ENCODE peak calls at places on chromosomes 3 and 15, in five cellular contexts. One of them, this sample, is unnamed.

GRCh38 chr3:152556731-152557254 is 278.1 kb upstream of the P2RY1 start:
- DNase-seq in breast epithelium: no peak
- DNase-seq in ovary: peak; percentile 37
- DNase-seq in dorsolateral prefrontal cortex: no peak
- DNase-seq in uterus: no peak
- DNase-seq in this sample: no peak

GRCh38 chr3:196397941-196398340 is 34.3 kb downstream of the UBXN7 start:
- DNase-seq in breast epithelium: no peak
- DNase-seq in ovary: no peak
- DNase-seq in dorsolateral prefrontal cortex: no peak
- DNase-seq in uterus: no peak
- DNase-seq in this sample: no peak

GRCh38 chr3:10185804-10186762 is 21.4 kb downstream of the IRAK2 start:
- DNase-seq in breast epithelium: no peak
- DNase-seq in ovary: no peak
- DNase-seq in dorsolateral prefrontal cortex: no peak
- DNase-seq in uterus: no peak
- DNase-seq in this sample: no peak

GRCh38 chr15:72136170-72137051 is 18.2 kb downstream of the SENP8 start:
- DNase-seq in breast epithelium: no peak
- DNase-seq in ovary: no peak
- DNase-seq in dorsolateral prefrontal cortex: no peak
- DNase-seq in uterus: no peak
- DNase-seq in this sample: no peak

GRCh38 chr3:133475245-133476010 is 75.6 kb downstream of the BFSP2 start:
- DNase-seq in breast epithelium: no peak
- DNase-seq in ovary: no peak
- DNase-seq in dorsolateral prefrontal cortex: no peak
- DNase-seq in uterus: no peak
- DNase-seq in this sample: no peak

GRCh38 chr3:188266581-188267274 is 112.8 kb downstream of the LPP start:
- DNase-seq in breast epithelium: peak; percentile 50
- DNase-seq in ovary: no peak
- DNase-seq in dorsolateral prefrontal cortex: no peak
- DNase-seq in uterus: peak; percentile 81
- DNase-seq in this sample: peak; percentile 62

GRCh38 chr15:23564798-23565394 is 578 bp upstream of the MKRN3 start:
- DNase-seq in breast epithelium: no peak
- DNase-seq in ovary: no peak
- DNase-seq in dorsolateral prefrontal cortex: no peak
- DNase-seq in uterus: no peak
- DNase-seq in this sample: no peak

GRCh38 chr3:58190291-58190690 is 20.5 kb downstream of the DNASE1L3 start:
- DNase-seq in breast epithelium: no peak
- DNase-seq in ovary: no peak
- DNase-seq in dorsolateral prefrontal cortex: peak; percentile 18
- DNase-seq in uterus: no peak
- DNase-seq in this sample: no peak

GRCh38 chr3:37604336-37604833 is 257.3 kb upstream of the CTDSPL start:
- DNase-seq in breast epithelium: no peak
- DNase-seq in ovary: no peak
- DNase-seq in dorsolateral prefrontal cortex: no peak
- DNase-seq in uterus: no peak
- DNase-seq in this sample: no peak

GRCh38 chr3:67382551-67382950 is 271.9 kb downstream of the SUCLG2 start:
- DNase-seq in breast epithelium: no peak
- DNase-seq in ovary: no peak
- DNase-seq in dorsolateral prefrontal cortex: no peak
- DNase-seq in uterus: no peak
- DNase-seq in this sample: no peak

GRCh38 chr15:77528968-77529319 is 103.8 kb downstream of the LINGO1 start:
- DNase-seq in breast epithelium: no peak
- DNase-seq in ovary: peak; percentile 71
- DNase-seq in dorsolateral prefrontal cortex: peak; percentile 15
- DNase-seq in uterus: no peak
- DNase-seq in this sample: peak; percentile 10

GRCh38 chr15:90836296-90836871 is 32.0 kb upstream of the FURIN start:
- DNase-seq in breast epithelium: no peak
- DNase-seq in ovary: no peak
- DNase-seq in dorsolateral prefrontal cortex: no peak
- DNase-seq in uterus: no peak
- DNase-seq in this sample: no peak

GRCh38 chr3:151477596-151478375 is 16.9 kb upstream of the IGSF10 start:
- DNase-seq in breast epithelium: no peak
- DNase-seq in ovary: no peak
- DNase-seq in dorsolateral prefrontal cortex: no peak
- DNase-seq in uterus: no peak
- DNase-seq in this sample: no peak

GRCh38 chr3:184783309-184783708 is 28.7 kb upstream of the VPS8 start:
- DNase-seq in breast epithelium: no peak
- DNase-seq in ovary: no peak
- DNase-seq in dorsolateral prefrontal cortex: no peak
- DNase-seq in uterus: no peak
- DNase-seq in this sample: no peak

GRCh38 chr3:181915556-181915955 is 203.8 kb downstream of the SOX2 start:
- DNase-seq in breast epithelium: no peak
- DNase-seq in ovary: no peak
- DNase-seq in dorsolateral prefrontal cortex: no peak
- DNase-seq in uterus: no peak
- DNase-seq in this sample: no peak

GRCh38 chr3:63047068-63047467 is 171.9 kb upstream of the CADPS start:
- DNase-seq in breast epithelium: no peak
- DNase-seq in ovary: no peak
- DNase-seq in dorsolateral prefrontal cortex: no peak
- DNase-seq in uterus: no peak
- DNase-seq in this sample: no peak

GRCh38 chr3:56923546-56924224 is 121.9 kb upstream of the ARHGEF3 start:
- DNase-seq in breast epithelium: peak; percentile 42
- DNase-seq in ovary: no peak
- DNase-seq in dorsolateral prefrontal cortex: no peak
- DNase-seq in uterus: peak; percentile 52
- DNase-seq in this sample: no peak

GRCh38 chr3:141769171-141769894 is 6.1 kb downstream of the GRK7 start:
- DNase-seq in breast epithelium: no peak
- DNase-seq in ovary: no peak
- DNase-seq in dorsolateral prefrontal cortex: no peak
- DNase-seq in uterus: no peak
- DNase-seq in this sample: no peak

GRCh38 chr3:194301730-194302129 is 49.4 kb downstream of the CPN2 start:
- DNase-seq in breast epithelium: no peak
- DNase-seq in ovary: no peak
- DNase-seq in dorsolateral prefrontal cortex: no peak
- DNase-seq in uterus: no peak
- DNase-seq in this sample: no peak

GRCh38 chr15:100383302-100384107 is 41.7 kb upstream of the ADAMTS17 start:
- DNase-seq in breast epithelium: no peak
- DNase-seq in ovary: peak; percentile 30
- DNase-seq in dorsolateral prefrontal cortex: no peak
- DNase-seq in uterus: no peak
- DNase-seq in this sample: no peak

GRCh38 chr15:51739056-51739455 is 1.6 kb upstream of the LYSMD2 start:
- DNase-seq in breast epithelium: no peak
- DNase-seq in ovary: no peak
- DNase-seq in dorsolateral prefrontal cortex: no peak
- DNase-seq in uterus: no peak
- DNase-seq in this sample: no peak

GRCh38 chr3:71005797-71006321 is 577.7 kb downstream of the FOXP1 start:
- DNase-seq in breast epithelium: no peak
- DNase-seq in ovary: no peak
- DNase-seq in dorsolateral prefrontal cortex: no peak
- DNase-seq in uterus: no peak
- DNase-seq in this sample: no peak

GRCh38 chr3:128500556-128500955 is 7.6 kb upstream of the GATA2 start:
- DNase-seq in breast epithelium: no peak
- DNase-seq in ovary: no peak
- DNase-seq in dorsolateral prefrontal cortex: no peak
- DNase-seq in uterus: no peak
- DNase-seq in this sample: no peak

GRCh38 chr3:116614795-116615362 is 94.7 kb upstream of the TUSC7 start:
- DNase-seq in breast epithelium: no peak
- DNase-seq in ovary: no peak
- DNase-seq in dorsolateral prefrontal cortex: no peak
- DNase-seq in uterus: no peak
- DNase-seq in this sample: no peak

GRCh38 chr3:71491141-71491752 is 92.3 kb downstream of the FOXP1 start:
- DNase-seq in breast epithelium: no peak
- DNase-seq in ovary: no peak
- DNase-seq in dorsolateral prefrontal cortex: no peak
- DNase-seq in uterus: no peak
- DNase-seq in this sample: no peak

GRCh38 chr3:15159501-15160136 is 46.4 kb upstream of the CAPN7 start:
- DNase-seq in breast epithelium: no peak
- DNase-seq in ovary: no peak
- DNase-seq in dorsolateral prefrontal cortex: no peak
- DNase-seq in uterus: no peak
- DNase-seq in this sample: no peak

GRCh38 chr3:147915057-147915456 is 505.9 kb downstream of the ZIC1 start:
- DNase-seq in breast epithelium: no peak
- DNase-seq in ovary: no peak
- DNase-seq in dorsolateral prefrontal cortex: no peak
- DNase-seq in uterus: no peak
- DNase-seq in this sample: no peak

GRCh38 chr3:132783152-132783551 is 60.9 kb upstream of the NPHP3 start:
- DNase-seq in breast epithelium: no peak
- DNase-seq in ovary: no peak
- DNase-seq in dorsolateral prefrontal cortex: no peak
- DNase-seq in uterus: no peak
- DNase-seq in this sample: no peak

GRCh38 chr3:12294885-12295580 is 6.2 kb downstream of the PPARG start:
- DNase-seq in breast epithelium: no peak
- DNase-seq in ovary: no peak
- DNase-seq in dorsolateral prefrontal cortex: no peak
- DNase-seq in uterus: no peak
- DNase-seq in this sample: no peak

GRCh38 chr3:198018416-198018815 is 58.4 kb downstream of the LMLN start:
- DNase-seq in breast epithelium: no peak
- DNase-seq in ovary: no peak
- DNase-seq in dorsolateral prefrontal cortex: no peak
- DNase-seq in uterus: no peak
- DNase-seq in this sample: no peak

GRCh38 chr15:57307527-57308193 is 68.6 kb upstream of the CGNL1 start:
- DNase-seq in breast epithelium: no peak
- DNase-seq in ovary: no peak
- DNase-seq in dorsolateral prefrontal cortex: no peak
- DNase-seq in uterus: no peak
- DNase-seq in this sample: no peak

GRCh38 chr15:24761704-24762302 is 86.2 kb downstream of the NPAP1 start:
- DNase-seq in breast epithelium: no peak
- DNase-seq in ovary: no peak
- DNase-seq in dorsolateral prefrontal cortex: no peak
- DNase-seq in uterus: no peak
- DNase-seq in this sample: no peak

GRCh38 chr15:24763891-24764290 is 88.3 kb downstream of the NPAP1 start:
- DNase-seq in breast epithelium: no peak
- DNase-seq in ovary: no peak
- DNase-seq in dorsolateral prefrontal cortex: no peak
- DNase-seq in uterus: no peak
- DNase-seq in this sample: no peak

GRCh38 chr15:24760066-24760465 is 84.5 kb downstream of the NPAP1 start:
- DNase-seq in breast epithelium: no peak
- DNase-seq in ovary: no peak
- DNase-seq in dorsolateral prefrontal cortex: no peak
- DNase-seq in uterus: no peak
- DNase-seq in this sample: no peak

GRCh38 chr15:24766511-24767133 is 91.0 kb downstream of the NPAP1 start:
- DNase-seq in breast epithelium: no peak
- DNase-seq in ovary: no peak
- DNase-seq in dorsolateral prefrontal cortex: no peak
- DNase-seq in uterus: no peak
- DNase-seq in this sample: no peak

GRCh38 chr15:24764375-24765171 is 89.0 kb downstream of the NPAP1 start:
- DNase-seq in breast epithelium: no peak
- DNase-seq in ovary: no peak
- DNase-seq in dorsolateral prefrontal cortex: no peak
- DNase-seq in uterus: no peak
- DNase-seq in this sample: no peak
- H3K4me3 ChIP-seq in breast epithelium: no peak overlapping the region
- H3K4me3 ChIP-seq in ovary: no peak overlapping the region
- H3K4me3 ChIP-seq in dorsolateral prefrontal cortex: no peak overlapping the region
- H3K4me3 ChIP-seq in uterus: no peak overlapping the region
- H3K4me3 ChIP-seq in this sample: no peak overlapping the region

DNA sequence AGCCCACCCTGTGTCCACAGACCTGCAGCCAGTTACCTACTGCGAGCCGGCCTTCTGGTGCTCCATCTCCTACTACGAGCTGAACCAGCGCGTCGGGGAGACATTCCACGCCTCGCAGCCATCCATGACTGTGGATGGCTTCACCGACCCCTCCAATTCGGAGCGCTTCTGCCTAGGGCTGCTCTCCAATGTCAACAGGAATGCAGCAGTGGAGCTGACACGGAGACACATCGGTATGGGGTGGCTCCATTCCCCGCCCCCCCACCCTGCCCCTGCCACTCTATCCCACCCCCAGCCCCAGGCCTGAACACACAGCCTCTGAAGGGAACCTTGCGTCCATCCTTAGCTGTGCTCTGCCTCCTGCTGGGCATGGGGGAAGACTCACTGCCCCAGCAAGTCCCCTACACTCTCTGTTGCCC is 73.2 kb downstream of the AAGAB start:
- DNase-seq in breast epithelium: peak; percentile 10
- DNase-seq in ovary: peak; percentile 24
- DNase-seq in dorsolateral prefrontal cortex: no peak
- DNase-seq in uterus: peak; percentile 12
- DNase-seq in this sample: no peak
- TF ChIP-seq CTCF in breast epithelium: no peak
- TF ChIP-seq CTCF in ovary: no peak
- TF ChIP-seq CTCF in dorsolateral prefrontal cortex: no peak
- TF ChIP-seq CTCF in uterus: no peak
- TF ChIP-seq CTCF in this sample: no peak

GRCh38 chr15:70439880-70440279 is 323.5 kb downstream of the UACA start:
- DNase-seq in breast epithelium: no peak
- DNase-seq in ovary: no peak
- DNase-seq in dorsolateral prefrontal cortex: no peak
- DNase-seq in uterus: no peak
- DNase-seq in this sample: no peak

GRCh38 chr15:70439304-70439877 is 324.0 kb downstream of the UACA start:
- DNase-seq in breast epithelium: no peak
- DNase-seq in ovary: no peak
- DNase-seq in dorsolateral prefrontal cortex: no peak
- DNase-seq in uterus: no peak
- DNase-seq in this sample: no peak

GRCh38 chr15:70442616-70443321 is 320.6 kb downstream of the UACA start:
- DNase-seq in breast epithelium: no peak
- DNase-seq in ovary: no peak
- DNase-seq in dorsolateral prefrontal cortex: no peak
- DNase-seq in uterus: no peak
- DNase-seq in this sample: no peak

GRCh38 chr15:70440416-70441138 is 322.8 kb downstream of the UACA start:
- DNase-seq in breast epithelium: no peak
- DNase-seq in ovary: no peak
- DNase-seq in dorsolateral prefrontal cortex: no peak
- DNase-seq in uterus: no peak
- DNase-seq in this sample: no peak

GRCh38 chr15:70442211-70442610 is 321.1 kb downstream of the UACA start:
- DNase-seq in breast epithelium: no peak
- DNase-seq in ovary: no peak
- DNase-seq in dorsolateral prefrontal cortex: no peak
- DNase-seq in uterus: no peak
- DNase-seq in this sample: no peak
- H3K27me3 ChIP-seq in breast epithelium: no peaks in the 10 kb centered on the region
- H3K27me3 ChIP-seq in ovary: no peaks in the 10 kb centered on the region
- H3K27me3 ChIP-seq in dorsolateral prefrontal cortex: peaks cover 39% of the 10 kb centered on the region
- H3K27me3 ChIP-seq in uterus: no peaks in the 10 kb centered on the region
- H3K27me3 ChIP-seq in this sample: no peaks in the 10 kb centered on the region

GRCh38 chr3:55797084-55797483 is 310.0 kb upstream of the WNT5A start:
- DNase-seq in breast epithelium: no peak
- DNase-seq in ovary: no peak
- DNase-seq in dorsolateral prefrontal cortex: no peak
- DNase-seq in uterus: no peak
- DNase-seq in this sample: no peak
- H3K4me3 ChIP-seq in breast epithelium: no peak overlapping the region
- H3K4me3 ChIP-seq in ovary: no peak overlapping the region
- H3K4me3 ChIP-seq in dorsolateral prefrontal cortex: no peak overlapping the region
- H3K4me3 ChIP-seq in uterus: no peak overlapping the region
- H3K4me3 ChIP-seq in this sample: no peak overlapping the region

This sample was measured in left lung.